ENCODE peak calls at places on chromosomes 2 and 18, in seven cellular contexts. One of them, this sample, is unnamed.
A peak's percentile ranks its signal among the peaks of the same experiment; 100 is the strongest.

GRCh38 chr2:25079050-25079635 is 37.3 kb downstream of the EFR3B start:
- DNase-seq in heart left ventricle: no peak
- DNase-seq in mammary epithelial cell: no peak
- DNase-seq in mesenchymal stem cell: no peak
- DNase-seq in pancreas: no peak
- DNase-seq in PC-9: no peak
- DNase-seq in thoracic aorta: no peak
- DNase-seq in this sample: no peak

GRCh38 chr2:102439065-102439695 is 16.2 kb downstream of the IL18RAP start:
- DNase-seq in heart left ventricle: no peak
- DNase-seq in mammary epithelial cell: peak; percentile 60
- DNase-seq in mesenchymal stem cell: peak; percentile 85
- DNase-seq in pancreas: no peak
- DNase-seq in PC-9: no peak
- DNase-seq in thoracic aorta: no peak
- DNase-seq in this sample: peak; percentile 14

GRCh38 chr2:4094743-4095142 is 391.4 kb downstream of the DCDC2C start:
- DNase-seq in heart left ventricle: no peak
- DNase-seq in mammary epithelial cell: no peak
- DNase-seq in mesenchymal stem cell: no peak
- DNase-seq in pancreas: no peak
- DNase-seq in PC-9: no peak
- DNase-seq in thoracic aorta: no peak
- DNase-seq in this sample: no peak

GRCh38 chr2:33015421-33016142 is 68.8 kb downstream of the LTBP1 start:
- DNase-seq in heart left ventricle: no peak
- DNase-seq in mammary epithelial cell: peak; percentile 19
- DNase-seq in mesenchymal stem cell: peak; percentile 90
- DNase-seq in pancreas: peak; percentile 42
- DNase-seq in PC-9: peak; percentile 29
- DNase-seq in thoracic aorta: no peak
- DNase-seq in this sample: no peak

GRCh38 chr2:240786355-240786841 is 33.6 kb downstream of the KIF1A start:
- DNase-seq in heart left ventricle: peak; percentile 11
- DNase-seq in mammary epithelial cell: no peak
- DNase-seq in mesenchymal stem cell: no peak
- DNase-seq in pancreas: no peak
- DNase-seq in PC-9: no peak
- DNase-seq in thoracic aorta: no peak
- DNase-seq in this sample: no peak

GRCh38 chr2:205148756-205149155 is 533.5 kb upstream of the NRP2 start:
- DNase-seq in heart left ventricle: no peak
- DNase-seq in mammary epithelial cell: no peak
- DNase-seq in mesenchymal stem cell: no peak
- DNase-seq in pancreas: no peak
- DNase-seq in PC-9: no peak
- DNase-seq in thoracic aorta: no peak
- DNase-seq in this sample: no peak

GRCh38 chr18:27996792-27997191 is 180.1 kb downstream of the CDH2 start:
- DNase-seq in heart left ventricle: no peak
- DNase-seq in mammary epithelial cell: peak; percentile 52
- DNase-seq in mesenchymal stem cell: peak; percentile 30
- DNase-seq in pancreas: no peak
- DNase-seq in PC-9: no peak
- DNase-seq in thoracic aorta: no peak
- DNase-seq in this sample: no peak

GRCh38 chr18:42105382-42105781 is 150.3 kb downstream of the PIK3C3 start:
- DNase-seq in heart left ventricle: no peak
- DNase-seq in mammary epithelial cell: no peak
- DNase-seq in mesenchymal stem cell: no peak
- DNase-seq in pancreas: no peak
- DNase-seq in PC-9: no peak
- DNase-seq in thoracic aorta: no peak
- DNase-seq in this sample: no peak

GRCh38 chr18:57004366-57005121 is 142.3 kb upstream of the BOD1L2 start:
- DNase-seq in heart left ventricle: no peak
- DNase-seq in mammary epithelial cell: peak; percentile 56
- DNase-seq in mesenchymal stem cell: peak; percentile 57
- DNase-seq in pancreas: no peak
- DNase-seq in PC-9: no peak
- DNase-seq in thoracic aorta: no peak
- DNase-seq in this sample: no peak

GRCh38 chr2:231672617-231673347 is 35.5 kb upstream of the PTMA start:
- DNase-seq in heart left ventricle: no peak
- DNase-seq in mammary epithelial cell: no peak
- DNase-seq in mesenchymal stem cell: peak; percentile 80
- DNase-seq in pancreas: no peak
- DNase-seq in PC-9: peak; percentile 89
- DNase-seq in thoracic aorta: no peak
- DNase-seq in this sample: peak; percentile 91

GRCh38 chr18:77124452-77124922 is 8.1 kb downstream of the MBP start:
- DNase-seq in heart left ventricle: no peak
- DNase-seq in mammary epithelial cell: no peak
- DNase-seq in mesenchymal stem cell: no peak
- DNase-seq in pancreas: no peak
- DNase-seq in PC-9: no peak
- DNase-seq in thoracic aorta: no peak
- DNase-seq in this sample: no peak

GRCh38 chr2:237097911-237098702 is 12.4 kb downstream of the COPS8 start:
- DNase-seq in heart left ventricle: no peak
- DNase-seq in mammary epithelial cell: peak; percentile 97
- DNase-seq in mesenchymal stem cell: peak; percentile 95
- DNase-seq in pancreas: no peak
- DNase-seq in PC-9: no peak
- DNase-seq in thoracic aorta: no peak
- DNase-seq in this sample: no peak

GRCh38 chr2:121698318-121698930 is 38.3 kb downstream of the NIFK start:
- DNase-seq in heart left ventricle: no peak
- DNase-seq in mammary epithelial cell: no peak
- DNase-seq in mesenchymal stem cell: no peak
- DNase-seq in pancreas: no peak
- DNase-seq in PC-9: no peak
- DNase-seq in thoracic aorta: no peak
- DNase-seq in this sample: no peak

GRCh38 chr18:76885011-76885410 is 62.7 kb downstream of the ZNF236 start:
- DNase-seq in heart left ventricle: no peak
- DNase-seq in mammary epithelial cell: no peak
- DNase-seq in mesenchymal stem cell: no peak
- DNase-seq in pancreas: no peak
- DNase-seq in PC-9: no peak
- DNase-seq in thoracic aorta: no peak
- DNase-seq in this sample: no peak

GRCh38 chr2:71154798-71155197 is 24.4 kb downstream of the MPHOSPH10 start:
- DNase-seq in heart left ventricle: no peak
- DNase-seq in mammary epithelial cell: peak; percentile 44
- DNase-seq in mesenchymal stem cell: peak; percentile 3
- DNase-seq in pancreas: no peak
- DNase-seq in PC-9: peak; percentile 27
- DNase-seq in thoracic aorta: no peak
- DNase-seq in this sample: no peak

GRCh38 chr2:69053416-69053965 is 40.5 kb downstream of the ANTXR1 start:
- DNase-seq in heart left ventricle: no peak
- DNase-seq in mammary epithelial cell: no peak
- DNase-seq in mesenchymal stem cell: no peak
- DNase-seq in pancreas: no peak
- DNase-seq in PC-9: no peak
- DNase-seq in thoracic aorta: no peak
- DNase-seq in this sample: no peak

GRCh38 chr2:191384829-191385228 is 139.6 kb downstream of the MYO1B start:
- DNase-seq in heart left ventricle: no peak
- DNase-seq in mammary epithelial cell: no peak
- DNase-seq in mesenchymal stem cell: no peak
- DNase-seq in pancreas: no peak
- DNase-seq in PC-9: no peak
- DNase-seq in thoracic aorta: no peak
- DNase-seq in this sample: no peak

GRCh38 chr18:24763765-24764548 is 303.5 kb downstream of the HRH4 start:
- DNase-seq in heart left ventricle: peak; percentile 71
- DNase-seq in mammary epithelial cell: peak; percentile 88
- DNase-seq in mesenchymal stem cell: peak; percentile 43
- DNase-seq in pancreas: no peak
- DNase-seq in PC-9: no peak
- DNase-seq in thoracic aorta: no peak
- DNase-seq in this sample: no peak

GRCh38 chr2:133146893-133147292 is 421.4 kb downstream of the NCKAP5 start:
- DNase-seq in heart left ventricle: no peak
- DNase-seq in mammary epithelial cell: no peak
- DNase-seq in mesenchymal stem cell: no peak
- DNase-seq in pancreas: no peak
- DNase-seq in PC-9: no peak
- DNase-seq in thoracic aorta: no peak
- DNase-seq in this sample: no peak

GRCh38 chr2:1738646-1739302 is 5.5 kb downstream of the PXDN start:
- DNase-seq in heart left ventricle: no peak
- DNase-seq in mammary epithelial cell: no peak
- DNase-seq in mesenchymal stem cell: no peak
- DNase-seq in pancreas: no peak
- DNase-seq in PC-9: no peak
- DNase-seq in thoracic aorta: no peak
- DNase-seq in this sample: no peak

GRCh38 chr2:198326431-198326830 is 522.0 kb downstream of the PLCL1 start:
- DNase-seq in heart left ventricle: no peak
- DNase-seq in mammary epithelial cell: no peak
- DNase-seq in mesenchymal stem cell: no peak
- DNase-seq in pancreas: no peak
- DNase-seq in PC-9: no peak
- DNase-seq in thoracic aorta: no peak
- DNase-seq in this sample: no peak

GRCh38 chr18:9845256-9845655 is 40.5 kb upstream of the TXNDC2 start:
- DNase-seq in heart left ventricle: no peak
- DNase-seq in mammary epithelial cell: no peak
- DNase-seq in mesenchymal stem cell: no peak
- DNase-seq in pancreas: no peak
- DNase-seq in PC-9: no peak
- DNase-seq in thoracic aorta: no peak
- DNase-seq in this sample: no peak
- H3K4me3 ChIP-seq in heart left ventricle: no peak overlapping the region
- H3K4me3 ChIP-seq in mammary epithelial cell: no peak overlapping the region
- H3K4me3 ChIP-seq in mesenchymal stem cell: no peak overlapping the region
- H3K4me3 ChIP-seq in pancreas: no peak overlapping the region
- H3K4me3 ChIP-seq in PC-9: no peak overlapping the region
- H3K4me3 ChIP-seq in thoracic aorta: no peak overlapping the region
- H3K4me3 ChIP-seq in this sample: no peak overlapping the region

DNA sequence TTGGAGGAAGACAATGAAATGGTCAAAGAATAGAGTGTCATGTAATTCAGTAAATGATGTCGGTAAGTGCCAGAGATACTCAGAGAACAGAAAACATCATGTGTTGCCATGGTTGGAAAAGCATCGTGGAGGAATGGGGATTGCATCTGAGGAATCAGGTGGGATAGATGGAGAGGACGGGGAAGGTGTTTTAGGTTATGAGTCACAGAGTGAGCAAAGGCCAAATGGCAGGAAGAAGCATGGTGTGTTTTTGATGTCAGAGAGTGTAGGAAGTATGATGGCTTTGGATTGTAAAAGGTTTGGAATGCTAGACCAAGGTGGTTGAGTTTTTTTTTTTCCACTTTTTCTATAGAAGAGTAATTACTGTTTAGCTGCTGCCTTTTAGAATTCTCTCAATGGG is 27.5 kb upstream of the CD28 start:
- DNase-seq in heart left ventricle: no peak
- DNase-seq in mammary epithelial cell: peak; percentile 74
- DNase-seq in mesenchymal stem cell: no peak
- DNase-seq in pancreas: no peak
- DNase-seq in PC-9: no peak
- DNase-seq in thoracic aorta: no peak
- DNase-seq in this sample: no peak
- H3K4me1 ChIP-seq in heart left ventricle: peaks cover 43% of the 10 kb centered on the region
- H3K4me1 ChIP-seq in mammary epithelial cell: peaks cover 52% of the 10 kb centered on the region
- H3K4me1 ChIP-seq in mesenchymal stem cell: peaks cover under 1% of the 10 kb centered on the region
- H3K4me1 ChIP-seq in pancreas: peaks cover 2% of the 10 kb centered on the region
- H3K4me1 ChIP-seq in PC-9: peaks cover 8% of the 10 kb centered on the region
- H3K4me1 ChIP-seq in thoracic aorta: peaks cover 30% of the 10 kb centered on the region
- H3K4me1 ChIP-seq in this sample: peaks cover 10% of the 10 kb centered on the region

GRCh38 chr18:48930926-48931325 is 19.8 kb downstream of the SMAD7 start:
- DNase-seq in heart left ventricle: no peak
- DNase-seq in mammary epithelial cell: no peak
- DNase-seq in mesenchymal stem cell: peak; percentile 32
- DNase-seq in pancreas: no peak
- DNase-seq in PC-9: no peak
- DNase-seq in thoracic aorta: no peak
- DNase-seq in this sample: no peak

GRCh38 chr18:48932462-48932818 is 18.3 kb downstream of the SMAD7 start:
- DNase-seq in heart left ventricle: no peak
- DNase-seq in mammary epithelial cell: no peak
- DNase-seq in mesenchymal stem cell: no peak
- DNase-seq in pancreas: no peak
- DNase-seq in PC-9: no peak
- DNase-seq in thoracic aorta: no peak
- DNase-seq in this sample: no peak

GRCh38 chr18:48932822-48933510 is 17.8 kb downstream of the SMAD7 start:
- DNase-seq in heart left ventricle: peak; percentile 61
- DNase-seq in mammary epithelial cell: no peak
- DNase-seq in mesenchymal stem cell: peak; percentile 57
- DNase-seq in pancreas: no peak
- DNase-seq in PC-9: no peak
- DNase-seq in thoracic aorta: no peak
- DNase-seq in this sample: no peak

GRCh38 chr18:48929951-48930713 is 20.6 kb downstream of the SMAD7 start:
- DNase-seq in heart left ventricle: peak; percentile 41
- DNase-seq in mammary epithelial cell: no peak
- DNase-seq in mesenchymal stem cell: peak; percentile 95
- DNase-seq in pancreas: peak; percentile 74
- DNase-seq in PC-9: no peak
- DNase-seq in thoracic aorta: no peak
- DNase-seq in this sample: no peak

GRCh38 chr18:48931680-48932461 is 18.9 kb downstream of the SMAD7 start:
- DNase-seq in heart left ventricle: no peak
- DNase-seq in mammary epithelial cell: no peak
- DNase-seq in mesenchymal stem cell: no peak
- DNase-seq in pancreas: no peak
- DNase-seq in PC-9: no peak
- DNase-seq in thoracic aorta: no peak
- DNase-seq in this sample: no peak
- H3K4me3 ChIP-seq in heart left ventricle: no peak overlapping the region
- H3K4me3 ChIP-seq in mammary epithelial cell: no peak overlapping the region
- H3K4me3 ChIP-seq in mesenchymal stem cell: no peak overlapping the region
- H3K4me3 ChIP-seq in pancreas: no peak overlapping the region
- H3K4me3 ChIP-seq in PC-9: no peak overlapping the region
- H3K4me3 ChIP-seq in thoracic aorta: peak overlapping the region; percentile 62
- H3K4me3 ChIP-seq in this sample: no peak overlapping the region

GRCh38 chr2:61538920-61539559 is 884 bp upstream of the XPO1 start:
- DNase-seq in heart left ventricle: no peak
- DNase-seq in mammary epithelial cell: peak; percentile 41
- DNase-seq in mesenchymal stem cell: peak; percentile 34
- DNase-seq in pancreas: peak; percentile 46
- DNase-seq in PC-9: no peak
- DNase-seq in thoracic aorta: no peak
- DNase-seq in this sample: peak; percentile 68
- H3K4me1 ChIP-seq in heart left ventricle: peaks cover 21% of the 10 kb centered on the region
- H3K4me1 ChIP-seq in mammary epithelial cell: peaks cover 14% of the 10 kb centered on the region
- H3K4me1 ChIP-seq in mesenchymal stem cell: peaks cover 2% of the 10 kb centered on the region
- H3K4me1 ChIP-seq in pancreas: peaks cover 21% of the 10 kb centered on the region
- H3K4me1 ChIP-seq in PC-9: peaks cover 24% of the 10 kb centered on the region
- H3K4me1 ChIP-seq in thoracic aorta: peaks cover 15% of the 10 kb centered on the region
- H3K4me1 ChIP-seq in this sample: peaks cover 17% of the 10 kb centered on the region